ENCODE peak calls at places on chromosomes 11 and 22, in seven cellular contexts. Q is thoracic aorta; I is GM23248; F is IMR-90; P is CD4-positive, CD25-positive, alpha-beta regulatory T cell; A is ovary; N is PC-3. K is an unnamed sample.

GRCh38 chr11:79201637-79202347 is 239.0 kb downstream of the TENM4 start:
- DNase-seq in A (no peak), F (no peak), Q (no peak), P (no peak), N (peak), I (no peak), K (no peak)

GRCh38 chr11:75208444-75208843 is 32.1 kb upstream of the TPBGL start:
- DNase-seq in Q (no peak), I (no peak), N (no peak), P (no peak), F (no peak), A (no peak), K (no peak)

GRCh38 chr11:114291381-114291780 is 4.8 kb upstream of the NNMT start:
- DNase-seq in Q (no peak), F (peak), A (no peak), P (no peak), I (peak), N (no peak), K (no peak)

GRCh38 chr11:64765291-64765803 is 5.6 kb upstream of the PYGM start:
- DNase-seq in Q (no peak), F (no peak), A (no peak), N (no peak), I (no peak), P (no peak), K (no peak)

GRCh38 chr11:100031973-100032372 is 655.1 kb upstream of the ARHGAP42 start:
- DNase-seq in N (no peak), F (no peak), A (no peak), I (no peak), Q (no peak), P (no peak), K (no peak)

GRCh38 chr11:30635401-30635989 is 49.3 kb upstream of the MPPED2 start:
- DNase-seq in I (no peak), P (no peak), Q (no peak), A (no peak), N (no peak), F (peak), K (no peak)

GRCh38 chr11:22347857-22348496 is 9.8 kb downstream of the SLC17A6 start:
- DNase-seq in N (no peak), A (no peak), P (no peak), F (no peak), I (no peak), Q (no peak), K (no peak)

GRCh38 chr11:64590763-64591221 is at the start of gene SLC22A12:
- DNase-seq in N (no peak), Q (no peak), F (no peak), P (no peak), A (no peak), I (no peak), K (no peak)

GRCh38 chr11:36774603-36775002 is 176.6 kb upstream of the RAG2 start:
- DNase-seq in F (peak), A (no peak), N (peak), I (peak), Q (no peak), P (no peak), K (no peak)

GRCh38 chr22:21819183-21819770 is 48.2 kb downstream of the MAPK1 start:
- DNase-seq in A (no peak), F (no peak), P (no peak), Q (no peak), I (no peak), N (no peak), K (no peak)

GRCh38 chr22:22431271-22432220 is 77.0 kb downstream of the ZNF280B start:
- DNase-seq in I (peak), Q (peak), F (peak), N (peak), A (peak), P (peak), K (peak)

GRCh38 chr11:63944987-63945386 is 6.2 kb downstream of the NAA40 start:
- DNase-seq in A (peak), I (peak), Q (peak), P (no peak), F (no peak), N (no peak), K (no peak)

GRCh38 chr11:60343094-60343704 is 16.1 kb downstream of the MS4A6E start:
- DNase-seq in Q (no peak), N (peak), A (no peak), F (no peak), P (no peak), I (peak), K (no peak)

GRCh38 chr11:122354029-122354697 is 238.1 kb upstream of the BLID start:
- DNase-seq in N (no peak), Q (no peak), P (no peak), F (no peak), A (no peak), I (peak), K (no peak)

GRCh38 chr22:46712288-46712687 is 25.8 kb downstream of the CERK start:
- DNase-seq in N (no peak), Q (no peak), I (no peak), A (no peak), F (no peak), P (no peak), K (no peak)

GRCh38 chr11:72712168-72712721 is 38.0 kb upstream of the PDE2A start:
- DNase-seq in P (no peak), Q (no peak), I (no peak), F (no peak), N (no peak), A (no peak), K (no peak)

GRCh38 chr22:45688606-45689080 is 17.0 kb downstream of the ATXN10 start:
- DNase-seq in F (peak), P (no peak), A (no peak), I (peak), Q (no peak), N (peak), K (no peak)

GRCh38 chr22:48886604-48887393 is 940.9 kb downstream of the BRD1 start:
- DNase-seq in Q (no peak), F (no peak), I (no peak), P (no peak), A (peak), N (no peak), K (no peak)

GRCh38 chr11:72750556-72751292 is 1.5 kb downstream of the ARAP1 start:
- DNase-seq in F (no peak), A (no peak), I (no peak), P (no peak), N (peak), Q (no peak), K (no peak)

GRCh38 chr11:20669833-20670684 is 673 bp downstream of the NELL1 start:
- DNase-seq in I (no peak), A (no peak), N (no peak), P (no peak), Q (no peak), F (no peak), K (no peak)

GRCh38 chr11:118619444-118620205 is 12.2 kb downstream of the PHLDB1 start:
- DNase-seq in Q (peak), F (peak), I (peak), P (no peak), N (peak), A (peak), K (no peak)

GRCh38 chr22:21734540-21735197 is 925 bp downstream of the YPEL1 start:
- DNase-seq in F (no peak), Q (no peak), A (no peak), N (no peak), P (no peak), I (peak), K (no peak)

GRCh38 chr11:208177-208916 is 839 bp downstream of the RIC8A start:
- DNase-seq in Q (no peak), F (peak), N (peak), I (peak), A (peak), P (peak), K (no peak)

GRCh38 chr11:65355776-65356393 is 1.3 kb downstream of the TIGD3 start:
- DNase-seq in F (peak), N (no peak), I (peak), A (peak), P (no peak), Q (no peak), K (no peak)

GRCh38 chr11:69460540-69461257 is 20.8 kb upstream of the LINC01488 start:
- DNase-seq in F (peak), P (no peak), A (no peak), N (peak), I (peak), Q (no peak), K (no peak)

GRCh38 chr11:48001438-48002021 is 21.2 kb downstream of the PTPRJ start:
- DNase-seq in P (peak), N (no peak), F (peak), Q (no peak), A (no peak), I (peak), K (no peak)

GRCh38 chr22:37492428-37493344 is 6.5 kb upstream of the MFNG start:
- DNase-seq in I (peak), F (peak), A (no peak), Q (no peak), P (peak), N (peak), K (no peak)

GRCh38 chr11:111213256-111213655 is 32.3 kb upstream of the POU2AF2 start:
- DNase-seq in P (no peak), I (no peak), Q (no peak), F (peak), N (peak), A (no peak), K (no peak)

GRCh38 chr11:11022126-11022730 is 164.4 kb upstream of the ZBED5 start:
- DNase-seq in F (peak), A (no peak), Q (no peak), I (peak), N (peak), P (peak), K (no peak)

GRCh38 chr11:64141081-64141783 is 24.7 kb downstream of the MACROD1 start:
- DNase-seq in P (no peak), I (no peak), Q (no peak), A (peak), N (no peak), F (no peak), K (no peak)

GRCh38 chr11:74815966-74816365 is 67.3 kb downstream of the RNF169 start:
- DNase-seq in I (no peak), A (no peak), Q (no peak), N (no peak), F (no peak), P (no peak), K (no peak)

GRCh38 chr11:102546427-102546826 is 15.9 kb upstream of the MMP7 start:
- DNase-seq in Q (no peak), N (no peak), A (no peak), F (no peak), P (no peak), I (no peak), K (no peak)

GRCh38 chr11:119863811-119864601 is 135.0 kb upstream of the NECTIN1 start:
- DNase-seq in P (no peak), A (no peak), F (no peak), Q (no peak), N (no peak), I (no peak), K (no peak)
- H3K27ac ChIP-seq in P (no peak), A (no peak), F (no peak), Q (no peak), N (no peak), I (no peak), K (no peak)

GRCh38 chr22:27412866-27413445 is 388.6 kb downstream of the MN1 start:
- DNase-seq in N (no peak), I (peak), A (no peak), F (no peak), P (no peak), Q (no peak), K (no peak)
- H3K27ac ChIP-seq in N (no peak), I (no peak), A (no peak), F (no peak), P (no peak), Q (no peak), K (no peak)

GRCh38 chr11:123434262-123434661 is 4.2 kb downstream of the GRAMD1B start:
- DNase-seq in I (peak), N (peak), Q (no peak), P (peak), F (peak), A (no peak), K (no peak)
- H3K27ac ChIP-seq in I (no peak), N (peak), Q (no peak), P (no peak), F (no peak), A (no peak), K (no peak)

GRCh38 chr11:34649597-34649996 is 28.7 kb downstream of the EHF start:
- DNase-seq in F (no peak), N (no peak), P (no peak), Q (no peak), I (no peak), A (no peak), K (no peak)

GRCh38 chr11:34648036-34648435 is 27.1 kb downstream of the EHF start:
- DNase-seq in P (no peak), F (no peak), A (no peak), Q (no peak), I (no peak), N (no peak), K (no peak)

GRCh38 chr11:34651551-34651950 is 30.7 kb downstream of the EHF start:
- DNase-seq in A (no peak), Q (no peak), N (peak), F (peak), I (no peak), P (no peak), K (no peak)

GRCh38 chr11:34652191-34652958 is 31.5 kb downstream of the EHF start:
- DNase-seq in F (peak), P (no peak), Q (no peak), I (no peak), A (no peak), N (peak), K (no peak)

DNA sequence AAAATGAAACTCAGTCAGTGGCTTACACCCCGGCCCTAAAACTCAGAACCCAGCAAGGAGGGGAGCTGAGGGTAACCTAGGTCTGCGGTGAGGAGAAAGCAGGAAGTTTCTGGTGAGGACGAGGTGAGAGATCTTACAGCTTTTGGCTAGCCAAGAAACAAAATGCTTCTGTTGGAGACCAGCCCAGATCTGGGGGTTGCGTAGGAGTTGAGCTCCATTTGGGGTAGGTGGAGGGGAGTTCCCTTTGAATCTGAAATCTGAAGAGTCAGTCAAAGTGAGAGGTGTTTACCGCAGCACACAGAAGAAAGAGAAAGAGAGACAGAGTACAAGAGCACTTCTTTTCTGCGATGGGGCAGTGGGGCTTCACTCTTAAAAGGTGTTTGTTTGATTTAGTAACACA is 29.6 kb downstream of the EHF start:
- DNase-seq in N (no peak), F (peak), I (no peak), P (peak), A (no peak), Q (no peak), K (no peak)
- H3K27ac ChIP-seq in N (no peak), F (no peak), I (no peak), P (no peak), A (no peak), Q (no peak), K (peak)

DNA sequence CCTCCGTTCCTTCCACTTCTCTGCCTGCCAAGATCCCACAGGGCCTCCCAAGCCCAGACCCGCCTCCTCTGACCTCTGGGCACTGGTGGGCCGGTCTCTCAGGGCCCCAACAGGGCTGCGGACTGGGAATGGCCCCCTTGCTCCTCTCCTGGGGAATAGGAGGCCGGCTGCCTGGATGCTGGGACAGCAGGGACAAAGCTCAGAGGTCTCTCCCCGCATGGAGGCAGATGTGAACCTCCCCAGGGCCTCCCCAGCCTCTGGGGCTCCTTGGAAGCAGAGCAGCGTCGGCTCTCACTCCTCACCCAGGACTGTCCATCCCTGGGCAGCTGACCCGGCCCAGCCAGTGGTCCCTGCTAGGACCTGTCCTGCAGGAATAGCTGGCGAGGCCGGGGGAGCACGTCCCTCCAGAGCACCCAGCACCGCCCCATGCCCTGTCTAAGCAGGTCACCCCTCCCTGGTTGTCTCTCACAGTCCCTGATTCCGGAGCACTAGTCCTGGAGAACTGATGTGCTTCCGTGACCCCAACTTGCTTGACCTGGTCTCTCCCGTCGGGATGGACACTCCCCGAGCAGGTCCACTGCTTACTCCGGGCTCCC is 85.8 kb downstream of the RTL6 start:
- DNase-seq in Q (no peak), P (no peak), A (peak), N (no peak), F (no peak), I (no peak), K (no peak)
- H3K27ac ChIP-seq in Q (no peak), P (no peak), A (no peak), N (peak), F (no peak), I (no peak), K (no peak)

GRCh38 chr22:38867124-38867455 is 4.9 kb downstream of the CBX6 start:
- DNase-seq in I (no peak), P (no peak), A (no peak), Q (no peak), N (no peak), F (no peak), K (no peak)

GRCh38 chr22:38864361-38865191 is 7.4 kb downstream of the CBX6 start:
- DNase-seq in A (peak), I (peak), P (no peak), N (no peak), Q (no peak), F (no peak), K (no peak)

GRCh38 chr22:38866399-38867123 is 5.5 kb downstream of the CBX6 start:
- DNase-seq in A (peak), F (no peak), I (no peak), P (no peak), N (no peak), Q (no peak), K (no peak)

GRCh38 chr22:38866024-38866398 is 6.0 kb downstream of the CBX6 start:
- DNase-seq in A (no peak), P (no peak), N (no peak), Q (no peak), F (no peak), I (no peak), K (no peak)

GRCh38 chr22:38865201-38866023 is 6.6 kb downstream of the CBX6 start:
- DNase-seq in P (no peak), A (peak), N (no peak), F (no peak), I (no peak), Q (no peak), K (no peak)
- H3K27ac ChIP-seq in P (no peak), A (peak), N (no peak), F (no peak), I (no peak), Q (peak), K (no peak)

K was measured in Panc1.